ENCODE peak calls at places on chromosome 16, in nine cellular contexts. R is cardiac muscle cell; B is PC-9; L is OCI-LY7; S is transverse colon; D is heart left ventricle; T is substantia nigra; F is A549; H is CD4-positive, alpha-beta T cell. C is an unnamed sample.

GRCh38 chr16:85082553-85083050 is 29.7 kb downstream of the CIBAR2 start:
- DNase-seq in R (no peak), B (no peak), L (no peak), S (peak; percentile 56), D (no peak), T (no peak), F (no peak), H (no peak), C (no peak)

GRCh38 chr16:82045471-82046178 is 10.6 kb downstream of the HSD17B2 start:
- DNase-seq in R (no peak), B (no peak), L (no peak), S (no peak), D (no peak), T (no peak), F (no peak), H (no peak), C (no peak)

GRCh38 chr16:57640612-57641011 is 12.2 kb downstream of the ADGRG1 start:
- DNase-seq in R (no peak), B (no peak), L (no peak), S (no peak), D (no peak), T (no peak), F (no peak), H (no peak), C (no peak)

GRCh38 chr16:73189132-73189531 is 141.2 kb upstream of the ZFHX3 start:
- DNase-seq in R (no peak), B (no peak), L (no peak), S (no peak), D (no peak), T (no peak), F (no peak), H (no peak), C (no peak)

GRCh38 chr16:81688182-81688581 is 90.9 kb upstream of the PLCG2 start:
- DNase-seq in R (no peak), B (no peak), L (no peak), S (no peak), D (no peak), T (no peak), F (no peak), H (no peak), C (no peak)

GRCh38 chr16:82782715-82783251 is 156.0 kb downstream of the CDH13 start:
- DNase-seq in R (no peak), B (no peak), L (no peak), S (peak; percentile 78), D (no peak), T (no peak), F (no peak), H (no peak), C (no peak)

GRCh38 chr16:27498916-27499658 is 50.6 kb downstream of the GTF3C1 start:
- DNase-seq in R (no peak), B (no peak), L (no peak), S (no peak), D (no peak), T (no peak), F (no peak), H (no peak), C (no peak)

GRCh38 chr16:15897834-15898254 is 9.4 kb upstream of the CEP20 start:
- DNase-seq in R (no peak), B (no peak), L (peak; percentile 51), S (no peak), D (no peak), T (no peak), F (no peak), H (no peak), C (no peak)

DNA sequence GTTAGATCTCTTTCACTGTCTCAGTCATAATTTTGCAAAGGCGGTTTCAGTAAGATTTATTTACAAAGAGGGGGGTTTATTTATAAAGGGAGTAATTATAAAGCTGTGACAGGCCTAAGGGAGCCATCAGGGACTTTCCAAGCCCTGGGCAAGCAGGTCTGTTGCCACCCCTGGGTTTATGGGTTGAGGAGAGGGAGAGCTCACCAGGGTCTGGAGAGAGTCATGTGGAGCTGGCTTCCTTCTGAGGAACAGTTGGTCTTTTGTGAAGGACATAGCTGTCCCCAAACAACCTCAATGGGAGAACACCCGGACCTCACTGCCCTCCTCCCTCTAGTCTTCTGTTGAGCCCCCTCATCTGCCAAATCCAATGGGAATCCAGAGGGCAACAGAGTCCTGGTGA is 9.8 kb downstream of the ITGAM start:
- DNase-seq in R (no peak), B (no peak), L (no peak), S (no peak), D (no peak), T (no peak), F (no peak), H (no peak), C (no peak)
- H3K27ac ChIP-seq in R (no peak overlapping the region), B (no peak overlapping the region), L (no peak overlapping the region), S (no peak overlapping the region), D (no peak overlapping the region), T (no peak overlapping the region), F (no peak overlapping the region), H (no peak overlapping the region), C (no peak overlapping the region)

GRCh38 chr16:17108596-17108995 is 362.2 kb downstream of the XYLT1 start:
- DNase-seq in R (no peak), B (no peak), L (no peak), S (no peak), D (no peak), T (no peak), F (no peak), H (no peak), C (no peak)

GRCh38 chr16:17106243-17106791 is 364.4 kb downstream of the XYLT1 start:
- DNase-seq in R (no peak), B (no peak), L (no peak), S (no peak), D (no peak), T (no peak), F (no peak), H (no peak), C (no peak)

GRCh38 chr16:17107450-17107849 is 363.3 kb downstream of the XYLT1 start:
- DNase-seq in R (no peak), B (no peak), L (no peak), S (no peak), D (no peak), T (no peak), F (no peak), H (no peak), C (no peak)

GRCh38 chr16:17104654-17105053 is 366.1 kb downstream of the XYLT1 start:
- DNase-seq in R (no peak), B (no peak), L (no peak), S (no peak), D (no peak), T (no peak), F (no peak), H (no peak), C (no peak)

GRCh38 chr16:17105239-17105721 is 365.5 kb downstream of the XYLT1 start:
- DNase-seq in R (no peak), B (no peak), L (no peak), S (no peak), D (no peak), T (no peak), F (no peak), H (no peak), C (no peak)
- H3K27ac ChIP-seq in R (no peak overlapping the region), B (no peak overlapping the region), L (no peak overlapping the region), S (no peak overlapping the region), D (no peak overlapping the region), T (no peak overlapping the region), F (no peak overlapping the region), H (no peak overlapping the region), C (no peak overlapping the region)

DNA sequence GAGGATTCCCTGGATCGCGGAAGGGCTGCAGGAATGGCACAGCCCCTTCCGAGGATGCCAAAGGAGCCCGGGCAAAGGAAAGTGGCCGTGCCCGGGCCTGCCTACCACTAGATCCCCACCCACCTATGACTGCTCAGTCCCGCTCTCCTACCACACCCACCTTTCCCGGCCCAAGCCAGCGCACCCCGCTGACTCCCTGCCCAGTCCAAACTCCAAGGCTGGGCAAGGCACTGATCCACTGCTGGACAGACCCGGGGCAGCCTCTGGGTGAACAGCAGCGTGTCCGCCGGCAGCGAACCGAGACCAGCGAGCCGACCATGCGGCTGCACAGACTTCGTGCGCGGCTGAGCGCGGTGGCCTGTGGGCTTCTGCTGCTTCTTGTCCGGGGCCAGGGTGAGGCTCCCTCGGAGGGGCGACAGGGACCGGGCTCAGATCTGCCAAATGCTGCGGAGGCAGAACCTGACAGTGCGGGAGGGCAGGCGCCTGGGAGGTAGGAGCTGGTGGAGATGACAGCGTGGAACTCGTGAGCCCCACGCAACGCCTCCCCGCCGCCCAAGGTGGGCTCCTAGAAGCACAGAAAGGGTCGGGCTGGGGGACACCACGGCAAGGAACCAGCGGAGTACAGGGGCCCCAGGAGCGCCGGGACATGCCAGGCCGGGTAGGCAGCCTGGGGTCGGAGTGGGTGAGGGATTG is at the start of gene CES2:
- DNase-seq in R (no peak), B (peak; percentile 43), L (no peak), S (peak; percentile 93), D (no peak), T (no peak), F (no peak), H (no peak), C (no peak)
- H3K27ac ChIP-seq in R (peak within 1 kb of the TSS; percentile 83), B (peak within 1 kb of the TSS; percentile 48), L (peak within 1 kb of the TSS; percentile 34), S (peak within 1 kb of the TSS; percentile 93), D (peak within 1 kb of the TSS; percentile 98), T (peak within 1 kb of the TSS; percentile 85), F (peak within 1 kb of the TSS; percentile 94), H (peak within 1 kb of the TSS; percentile 78), C (peak within 1 kb of the TSS; percentile 93)

GRCh38 chr16:79767597-79768280 is 167.2 kb upstream of the MAF start:
- DNase-seq in R (peak; percentile 51), B (no peak), L (no peak), S (peak; percentile 57), D (peak; percentile 50), T (no peak), F (peak; percentile 24), H (no peak), C (no peak)
- H3K27ac ChIP-seq in R (no peak overlapping the region), B (no peak overlapping the region), L (no peak overlapping the region), S (peak overlapping the region; percentile 82), D (peak overlapping the region; percentile 69), T (peak overlapping the region; percentile 57), F (no peak overlapping the region), H (no peak overlapping the region), C (no peak overlapping the region)

GRCh38 chr16:879986-880385 is 79.5 kb upstream of the GNG13 start:
- DNase-seq in R (no peak), B (no peak), L (no peak), S (no peak), D (peak; percentile 37), T (no peak), F (no peak), H (no peak), C (no peak)

GRCh38 chr16:879461-879861 is 78.9 kb upstream of the GNG13 start:
- DNase-seq in R (no peak), B (no peak), L (no peak), S (no peak), D (peak; percentile 50), T (no peak), F (no peak), H (no peak), C (no peak)

GRCh38 chr16:878071-878784 is 77.7 kb upstream of the GNG13 start:
- DNase-seq in R (no peak), B (no peak), L (peak; percentile 54), S (peak; percentile 18), D (peak; percentile 29), T (no peak), F (peak; percentile 52), H (no peak), C (no peak)

GRCh38 chr16:877242-878065 is 76.9 kb upstream of the GNG13 start:
- DNase-seq in R (no peak), B (no peak), L (no peak), S (no peak), D (peak; percentile 15), T (no peak), F (no peak), H (no peak), C (no peak)

DNA sequence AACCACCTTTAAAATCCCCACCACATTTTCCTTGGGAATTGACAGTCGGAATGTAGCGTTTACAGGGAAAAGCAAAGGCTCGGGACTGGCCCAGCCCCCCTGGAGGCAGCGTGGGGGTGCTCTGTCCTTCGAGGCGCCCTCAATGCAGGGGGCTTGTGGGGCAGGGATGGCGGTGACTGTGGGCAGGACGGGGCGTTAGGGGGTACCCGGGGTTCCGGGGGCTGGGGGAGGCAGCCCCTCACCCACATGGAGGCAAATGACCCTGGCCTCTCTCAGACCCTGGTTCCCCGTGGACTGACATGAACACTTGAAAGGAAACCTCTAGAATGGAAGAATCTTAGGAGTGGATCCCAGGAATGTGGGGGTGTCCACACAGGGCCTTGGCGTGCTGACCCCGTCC is 78.4 kb upstream of the GNG13 start:
- DNase-seq in R (no peak), B (no peak), L (no peak), S (no peak), D (peak; percentile 53), T (no peak), F (no peak), H (no peak), C (no peak)
- H3K27ac ChIP-seq in R (no peak overlapping the region), B (no peak overlapping the region), L (no peak overlapping the region), S (no peak overlapping the region), D (no peak overlapping the region), T (no peak overlapping the region), F (no peak overlapping the region), H (no peak overlapping the region), C (no peak overlapping the region)

C was measured in caudate nucleus.